ENCODE peak calls at places on chromosome 7, in five cellular contexts. D, W, Y, C and A are unnamed samples. For H3K9me2, the result is how much of the 10 kb centered on the place peaks cover.

GRCh38 chr7:87404674-87405073 is 59.2 kb downstream of the CROT start:
- DNase-seq in W (no peak), D (no peak), C (no peak), Y (no peak), A (no peak)

GRCh38 chr7:101560856-101561255 is 68.2 kb downstream of the MYL10 start:
- DNase-seq in C (no peak), W (no peak), Y (no peak), D (no peak), A (peak)

GRCh38 chr7:84783161-84783803 is 403.6 kb downstream of the SEMA3D start:
- DNase-seq in D (no peak), W (no peak), Y (no peak), C (peak), A (no peak)

GRCh38 chr7:101159696-101160674 is 5.4 kb downstream of the VGF start:
- DNase-seq in Y (peak), D (no peak), C (no peak), W (no peak), A (no peak)

GRCh38 chr7:159038066-159038465 is 106.6 kb downstream of the VIPR2 start:
- DNase-seq in Y (no peak), D (no peak), C (no peak), W (no peak), A (no peak)

GRCh38 chr7:54788664-54789063 is 29.7 kb upstream of the SEC61G start:
- DNase-seq in Y (peak), D (peak), C (peak), W (no peak), A (peak)

GRCh38 chr7:128867842-128868623 is 5.4 kb downstream of the ATP6V1F start:
- DNase-seq in Y (peak), C (peak), D (no peak), W (no peak), A (no peak)

GRCh38 chr7:42686594-42687156 is 225.2 kb downstream of the C7orf25 start:
- DNase-seq in Y (no peak), D (no peak), C (peak), W (no peak), A (no peak)

GRCh38 chr7:139860090-139860773 is 31.2 kb downstream of the TBXAS1 start:
- DNase-seq in W (peak), C (no peak), Y (no peak), D (no peak), A (no peak)

GRCh38 chr7:40918701-40919271 is 784.0 kb downstream of the SUGCT start:
- DNase-seq in D (no peak), W (no peak), C (no peak), Y (no peak), A (no peak)

GRCh38 chr7:39353615-39354376 is 212.4 kb upstream of the YAE1 start:
- DNase-seq in Y (peak), D (no peak), C (peak), W (no peak), A (no peak)

GRCh38 chr7:322111-322671 is 32.2 kb downstream of the FOXL3 start:
- DNase-seq in C (peak), D (peak), W (peak), Y (peak), A (peak)

GRCh38 chr7:29287366-29287765 is 92.8 kb downstream of the CHN2 start:
- DNase-seq in D (peak), C (no peak), W (no peak), Y (no peak), A (no peak)

GRCh38 chr7:100600222-100601038 is 1.7 kb upstream of the PCOLCE start:
- DNase-seq in C (peak), W (peak), D (no peak), Y (peak), A (peak)

GRCh38 chr7:140062528-140063299 is at the start of gene PARP12:
- DNase-seq in D (no peak), Y (peak), W (peak), C (peak), A (peak)

GRCh38 chr7:39810204-39810642 is 139.8 kb upstream of the CDK13 start:
- DNase-seq in W (no peak), Y (no peak), D (peak), C (peak), A (no peak)

GRCh38 chr7:33781167-33781566 is 124.2 kb upstream of the BMPER start:
- DNase-seq in Y (no peak), W (no peak), D (no peak), C (no peak), A (no peak)

GRCh38 chr7:158865462-158865922 is 9.1 kb downstream of the DYNC2I1 start:
- DNase-seq in D (no peak), W (no peak), C (no peak), Y (no peak), A (peak)

GRCh38 chr7:116786791-116787443 is 75.5 kb upstream of the CAPZA2 start:
- DNase-seq in D (no peak), Y (no peak), W (peak), C (peak), A (peak)

DNA sequence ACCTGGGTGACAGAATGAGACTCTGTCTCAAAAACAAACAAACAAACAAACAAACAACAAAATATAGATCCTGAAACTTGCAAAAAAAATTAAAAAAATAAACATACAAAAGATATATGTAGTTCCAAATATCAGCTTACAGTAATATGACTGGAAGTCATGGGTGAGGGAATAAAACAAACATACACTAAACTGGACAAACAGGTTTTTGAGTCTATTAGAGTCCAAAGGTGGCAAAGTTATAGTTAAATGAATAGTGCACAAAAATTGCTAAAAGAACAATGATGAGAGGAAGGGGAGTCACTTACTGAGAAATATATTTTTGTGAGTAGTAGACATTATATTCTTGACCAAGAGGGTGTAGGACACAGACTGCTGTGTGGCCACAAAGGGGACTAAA is 16.7 kb upstream of the RSBN1L start:
- DNase-seq in Y (no peak), C (no peak), D (no peak), W (no peak), A (no peak)
- H3K27ac ChIP-seq in Y (no peak), C (no peak), D (peak), W (no peak), A (no peak)

GRCh38 chr7:137682596-137682995 is 164.2 kb downstream of the DGKI start:
- DNase-seq in C (no peak), Y (no peak), D (no peak), W (no peak), A (no peak)

GRCh38 chr7:137687556-137688280 is 159.1 kb downstream of the DGKI start:
- DNase-seq in W (no peak), D (no peak), Y (no peak), C (no peak), A (no peak)

GRCh38 chr7:137684776-137685175 is 162.0 kb downstream of the DGKI start:
- DNase-seq in D (no peak), C (no peak), Y (no peak), W (no peak), A (no peak)

GRCh38 chr7:137684316-137684715 is 162.5 kb downstream of the DGKI start:
- DNase-seq in D (no peak), C (no peak), W (no peak), Y (peak), A (no peak)

DNA sequence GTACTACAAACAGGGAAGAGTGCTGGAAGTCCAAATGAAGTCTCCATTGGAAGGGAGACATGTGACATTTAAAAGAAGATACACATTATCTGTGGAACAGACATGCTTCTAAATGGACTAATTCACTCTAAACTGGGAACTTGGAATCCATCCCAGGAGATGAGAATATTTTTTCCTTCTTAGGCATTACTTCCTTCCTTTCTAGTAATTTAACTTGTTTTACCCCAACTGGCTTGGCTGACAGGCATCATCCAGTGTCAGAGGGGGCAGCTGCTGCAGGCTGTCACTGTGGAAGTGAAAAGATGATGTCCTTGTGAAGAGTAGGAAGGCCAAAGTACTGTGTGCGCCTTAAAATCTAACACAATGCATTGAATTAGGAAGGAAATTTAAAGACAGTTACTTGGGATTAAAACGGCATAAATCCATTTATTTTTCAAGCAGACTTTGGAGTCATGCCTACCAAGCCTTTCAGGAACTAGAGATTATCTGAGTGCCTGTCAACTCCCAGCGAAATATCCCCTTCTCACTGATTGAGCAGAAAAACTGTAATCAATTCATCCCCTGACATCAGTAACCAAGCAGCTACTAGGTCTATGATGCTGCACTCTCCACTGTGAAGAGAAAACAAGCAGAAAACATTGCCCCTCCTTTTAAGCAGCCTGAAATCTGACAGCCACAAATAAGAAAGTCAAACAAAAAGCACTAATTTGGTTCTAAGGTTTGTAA is 161.2 kb downstream of the DGKI start:
- DNase-seq in W (no peak), Y (no peak), D (no peak), C (no peak), A (no peak)
- H3K9me2 ChIP-seq in W (under half), Y (under half), D (under half), C (under half), A (under half)

DNA sequence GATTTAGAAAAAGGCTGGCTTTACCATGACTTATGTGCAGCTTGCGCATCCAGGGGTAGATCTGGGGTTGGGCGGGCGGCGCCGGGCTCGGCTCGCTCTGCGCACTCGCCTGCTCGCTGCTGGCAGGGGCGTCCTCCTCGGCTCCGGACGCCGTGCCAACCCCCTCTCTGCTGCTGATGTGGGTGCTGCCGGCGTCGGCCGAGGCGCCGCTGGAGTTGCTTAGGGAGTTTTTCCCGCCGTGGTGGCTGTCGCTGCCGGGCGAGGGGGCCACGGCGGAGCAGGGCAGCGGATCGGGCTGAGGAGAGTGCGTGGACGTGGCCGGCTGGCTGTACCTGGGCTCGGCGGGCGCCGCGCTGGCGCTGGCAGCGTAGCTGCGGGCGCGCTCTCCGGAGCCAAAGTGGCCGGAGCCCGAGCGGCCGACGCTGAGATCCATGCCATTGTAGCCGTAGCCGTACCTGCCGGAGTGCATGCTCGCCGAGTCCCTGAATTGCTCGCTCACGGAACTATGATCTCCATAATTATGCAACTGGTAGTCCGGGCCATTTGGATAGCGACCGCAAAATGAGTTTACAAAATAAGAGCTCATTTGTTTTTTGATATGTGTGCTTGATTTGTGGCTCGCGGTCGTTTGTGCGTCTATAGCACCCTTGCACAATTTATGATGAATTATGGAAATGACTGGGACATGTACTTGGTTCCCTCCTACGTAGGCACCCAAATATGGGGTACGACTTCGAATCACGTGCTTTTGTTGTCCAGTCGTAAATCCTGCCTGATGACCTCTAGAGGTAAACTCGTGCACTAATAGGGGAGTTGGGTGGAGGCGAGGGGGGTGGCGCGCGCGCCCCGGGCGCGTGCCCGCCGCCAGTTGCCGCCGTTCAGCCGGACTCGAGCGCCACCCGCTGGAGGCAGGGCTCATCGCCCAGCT is at the start of gene HOXA5:
- DNase-seq in D (no peak), W (peak), Y (peak), C (peak), A (no peak)
- H3K27ac ChIP-seq in D (no peak), W (no peak), Y (no peak), C (no peak), A (no peak)

GRCh38 chr7:157561816-157562410 is 225.1 kb downstream of the DNAJB6 start:
- DNase-seq in D (no peak), C (no peak), W (no peak), Y (no peak), A (no peak)
- H3K9me2 ChIP-seq in D (under half), C (under half), W (under half), Y (under half), A (under half)

DNA sequence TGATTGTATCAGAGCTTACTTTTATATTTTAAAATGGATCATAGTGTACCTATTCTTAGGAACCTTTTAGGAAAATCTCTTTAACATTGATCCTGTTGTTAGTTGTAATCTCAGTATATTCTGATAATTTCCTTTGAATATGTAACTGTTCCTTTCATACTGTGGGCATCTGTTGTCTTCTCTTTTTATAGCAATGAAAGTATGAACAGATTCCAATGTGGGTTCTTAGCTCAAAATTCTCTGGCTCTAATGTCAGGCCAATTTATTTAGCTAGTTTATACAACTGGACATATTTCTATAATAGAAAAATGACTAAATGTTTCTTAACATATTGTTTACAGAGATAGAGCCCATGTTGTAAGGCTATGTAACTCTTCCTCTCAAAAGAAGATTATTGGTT is 363.1 kb downstream of the AUTS2 start:
- DNase-seq in Y (no peak), C (no peak), W (no peak), D (no peak), A (no peak)
- H3K27ac ChIP-seq in Y (peak), C (no peak), W (peak), D (no peak), A (no peak)

GRCh38 chr7:92058040-92058439 is 76.2 kb downstream of the CYP51A1 start:
- DNase-seq in W (peak), C (no peak), Y (no peak), D (no peak), A (no peak)
- H3K9me2 ChIP-seq in W (under half), C (under half), Y (under half), D (under half), A (under half)